ENCODE peak calls at places on chromosomes 6 and 20, in four cellular contexts. Z is neuronal stem cell, K is H1, J is IMR-90. B is an unnamed sample.

GRCh38 chr6:149560736-149561135 is 5.4 kb upstream of the GINM1 start:
- DNase-seq in Z (no peak), K (no peak), J (no peak), B (peak)

GRCh38 chr6:81216668-81217067 is 535.8 kb downstream of the TENT5A start:
- DNase-seq in Z (no peak), K (no peak), J (no peak), B (no peak)

GRCh38 chr6:141562801-141563763 is 569.6 kb upstream of the GJE1 start:
- DNase-seq in Z (peak), K (no peak), J (peak), B (peak)

GRCh38 chr6:43921039-43921438 is 151.0 kb downstream of the VEGFA start:
- DNase-seq in Z (no peak), K (no peak), J (no peak), B (no peak)

GRCh38 chr20:38330638-38331037 is 15.6 kb upstream of the LBP start:
- DNase-seq in Z (no peak), K (no peak), J (no peak), B (no peak)

GRCh38 chr6:113308266-113308665 is 548.9 kb upstream of the MARCKS start:
- DNase-seq in Z (no peak), K (no peak), J (no peak), B (no peak)

GRCh38 chr6:82376636-82377035 is 13.0 kb downstream of the TPBG start:
- DNase-seq in Z (no peak), K (no peak), J (no peak), B (no peak)

GRCh38 chr6:85464260-85464644 is 14.4 kb downstream of the NT5E start:
- DNase-seq in Z (no peak), K (no peak), J (peak), B (peak)

GRCh38 chr6:122803056-122803695 is 14.1 kb downstream of the SMPDL3A start:
- DNase-seq in Z (no peak), K (no peak), J (peak), B (peak)

GRCh38 chr6:114376611-114377206 is 33.9 kb upstream of the HS3ST5 start:
- DNase-seq in Z (no peak), K (no peak), J (no peak), B (no peak)

GRCh38 chr6:43391448-43392031 is 22.1 kb upstream of the ZNF318 start:
- DNase-seq in Z (no peak), K (no peak), J (no peak), B (peak)

GRCh38 chr20:50304501-50304856 is 113.8 kb downstream of the CEBPB start:
- DNase-seq in Z (no peak), K (no peak), J (peak), B (peak)

GRCh38 chr20:60851826-60852704 is 400.0 kb upstream of the CDH4 start:
- DNase-seq in Z (peak), K (peak), J (no peak), B (peak)

GRCh38 chr6:107489636-107490567 is at the start of gene SOBP:
- DNase-seq in Z (peak), K (peak), J (peak), B (peak)

GRCh38 chr6:130843575-130844320 is 16.5 kb downstream of the SMLR1 start:
- DNase-seq in Z (peak), K (no peak), J (peak), B (peak)

DNA sequence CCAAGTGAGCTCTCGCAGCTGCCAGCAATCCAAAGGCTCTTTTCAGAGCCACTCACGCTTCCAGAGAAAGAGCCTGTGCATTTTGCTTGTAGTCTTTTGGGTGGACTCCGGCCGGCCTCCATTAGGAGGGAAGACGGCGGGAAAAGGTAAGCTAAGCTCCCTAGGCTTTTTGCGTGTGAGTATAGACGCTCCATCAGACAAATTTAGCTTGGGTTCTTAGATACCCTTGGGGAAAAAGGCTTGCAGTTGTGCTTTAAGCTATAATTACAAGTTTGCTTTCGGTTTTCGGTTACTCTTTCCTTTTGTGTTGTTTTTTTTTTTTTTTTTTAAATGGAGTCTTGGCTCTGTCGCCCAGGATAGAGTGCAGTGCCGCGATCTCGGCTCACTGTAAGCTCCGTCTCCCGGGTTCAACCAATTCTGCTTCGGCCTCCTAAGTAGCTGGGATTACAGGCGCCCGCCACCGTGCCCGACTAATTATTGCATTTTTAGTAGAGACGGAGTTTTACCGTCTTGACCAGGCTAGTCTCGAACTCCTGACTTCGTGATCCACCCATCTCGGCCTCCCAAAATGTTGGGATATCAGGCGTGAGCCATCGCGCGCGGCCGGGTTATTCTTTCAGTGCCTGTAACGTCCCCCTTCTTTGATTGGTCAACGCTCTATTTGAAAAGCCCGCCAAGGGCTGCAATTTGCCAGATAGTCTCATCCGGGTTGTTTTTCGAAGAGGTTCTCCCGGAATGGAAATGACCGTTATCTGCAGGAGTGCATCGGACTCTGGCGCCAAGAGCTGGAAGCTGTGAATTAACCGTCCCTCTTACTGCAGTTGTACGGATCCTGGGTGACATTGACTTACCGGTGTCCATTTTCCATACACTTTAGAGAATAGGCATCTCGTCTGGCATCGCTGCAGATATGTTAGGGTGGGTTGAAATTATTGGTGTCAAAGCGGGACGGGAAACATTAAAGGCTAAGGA is 18.1 kb downstream of the OR2B2 start:
- DNase-seq in Z (peak), K (no peak), J (peak), B (peak)
- H3K14ac ChIP-seq in Z (peak), K (no peak), J (peak), B (no peak)

GRCh38 chr6:133289733-133290306 is 48.7 kb downstream of the EYA4 start:
- DNase-seq in Z (no peak), K (no peak), J (no peak), B (no peak)
- H4K8ac ChIP-seq in Z (no peak), K (no peak), J (no peak), B (no peak)

GRCh38 chr20:44136579-44136978 is 50.4 kb downstream of the JPH2 start:
- DNase-seq in Z (no peak), K (no peak), J (no peak), B (no peak)
- H3K14ac ChIP-seq in Z (no peak), K (no peak), J (peak), B (no peak)

GRCh38 chr6:15247750-15248450 is 2.0 kb downstream of the JARID2 start:
- DNase-seq in Z (no peak), K (peak), J (peak), B (peak)

GRCh38 chr6:15247214-15247749 is 1.4 kb downstream of the JARID2 start:
- DNase-seq in Z (no peak), K (no peak), J (no peak), B (peak)

GRCh38 chr6:15250440-15251168 is 4.7 kb downstream of the JARID2 start:
- DNase-seq in Z (no peak), K (no peak), J (no peak), B (no peak)

GRCh38 chr6:15249371-15250019 is 3.6 kb downstream of the JARID2 start:
- DNase-seq in Z (no peak), K (no peak), J (no peak), B (no peak)

GRCh38 chr6:15248451-15249370 is 2.8 kb downstream of the JARID2 start:
- DNase-seq in Z (peak), K (peak), J (peak), B (peak)
- H4K8ac ChIP-seq in Z (no peak), K (no peak), J (peak), B (peak)

GRCh38 chr6:128256100-128256499 is 264.3 kb downstream of the PTPRK start:
- DNase-seq in Z (no peak), K (no peak), J (no peak), B (no peak)

GRCh38 chr6:128250370-128251070 is 269.9 kb downstream of the PTPRK start:
- DNase-seq in Z (no peak), K (no peak), J (no peak), B (no peak)

GRCh38 chr6:128249429-128249828 is 271.0 kb downstream of the PTPRK start:
- DNase-seq in Z (no peak), K (no peak), J (no peak), B (no peak)

GRCh38 chr6:128252293-128253176 is 267.9 kb downstream of the PTPRK start:
- DNase-seq in Z (no peak), K (no peak), J (peak), B (no peak)

GRCh38 chr6:128251445-128251844 is 269.0 kb downstream of the PTPRK start:
- DNase-seq in Z (no peak), K (no peak), J (no peak), B (no peak)
- H3K14ac ChIP-seq in Z (no peak), K (no peak), J (no peak), B (no peak)

B was measured in mesenchymal stem cell.